ENCODE peak calls at places on chromosomes 11 and 22, in nine cellular contexts. One of them, this sample, is unnamed.

GRCh38 chr11:16012125-16012751 is 344.1 kb downstream of the SOX6 start:
- DNase-seq in mesenchymal stem cell: peak; percentile 40
- DNase-seq in upper lobe of right lung: no peak
- DNase-seq in left ventricle myocardium inferior: no peak
- DNase-seq in naive thymus-derived CD4-positive, alpha-beta T cell: no peak
- DNase-seq in iPS DF 6.9: no peak
- DNase-seq in endothelial cell of umbilical vein: peak; percentile 39
- DNase-seq in neural progenitor cell: no peak
- DNase-seq in Peyer's patch: no peak
- DNase-seq in this sample: no peak

GRCh38 chr11:117900720-117901440 is 24.4 kb upstream of the FXYD6 start:
- DNase-seq in mesenchymal stem cell: no peak
- DNase-seq in upper lobe of right lung: peak; percentile 58
- DNase-seq in left ventricle myocardium inferior: no peak
- DNase-seq in naive thymus-derived CD4-positive, alpha-beta T cell: no peak
- DNase-seq in iPS DF 6.9: no peak
- DNase-seq in endothelial cell of umbilical vein: no peak
- DNase-seq in neural progenitor cell: no peak
- DNase-seq in Peyer's patch: no peak
- DNase-seq in this sample: no peak

GRCh38 chr11:1076061-1076665 is 1.5 kb downstream of the MUC2 start:
- DNase-seq in mesenchymal stem cell: no peak
- DNase-seq in upper lobe of right lung: peak; percentile 36
- DNase-seq in left ventricle myocardium inferior: no peak
- DNase-seq in naive thymus-derived CD4-positive, alpha-beta T cell: no peak
- DNase-seq in iPS DF 6.9: no peak
- DNase-seq in endothelial cell of umbilical vein: no peak
- DNase-seq in neural progenitor cell: no peak
- DNase-seq in Peyer's patch: no peak
- DNase-seq in this sample: peak; percentile 61

GRCh38 chr11:134654161-134654915 is 242.3 kb upstream of the B3GAT1 start:
- DNase-seq in mesenchymal stem cell: no peak
- DNase-seq in upper lobe of right lung: peak; percentile 33
- DNase-seq in left ventricle myocardium inferior: no peak
- DNase-seq in naive thymus-derived CD4-positive, alpha-beta T cell: no peak
- DNase-seq in iPS DF 6.9: no peak
- DNase-seq in endothelial cell of umbilical vein: no peak
- DNase-seq in neural progenitor cell: no peak
- DNase-seq in Peyer's patch: no peak
- DNase-seq in this sample: no peak

GRCh38 chr11:46896719-46897406 is 21.5 kb downstream of the LRP4 start:
- DNase-seq in mesenchymal stem cell: peak; percentile 68
- DNase-seq in upper lobe of right lung: no peak
- DNase-seq in left ventricle myocardium inferior: no peak
- DNase-seq in naive thymus-derived CD4-positive, alpha-beta T cell: no peak
- DNase-seq in iPS DF 6.9: no peak
- DNase-seq in endothelial cell of umbilical vein: peak; percentile 36
- DNase-seq in neural progenitor cell: peak; percentile 39
- DNase-seq in Peyer's patch: no peak
- DNase-seq in this sample: no peak

GRCh38 chr11:78809931-78810481 is 235.3 kb upstream of the NARS2 start:
- DNase-seq in mesenchymal stem cell: peak; percentile 91
- DNase-seq in upper lobe of right lung: no peak
- DNase-seq in left ventricle myocardium inferior: no peak
- DNase-seq in naive thymus-derived CD4-positive, alpha-beta T cell: no peak
- DNase-seq in iPS DF 6.9: no peak
- DNase-seq in endothelial cell of umbilical vein: no peak
- DNase-seq in neural progenitor cell: no peak
- DNase-seq in Peyer's patch: no peak
- DNase-seq in this sample: no peak

GRCh38 chr11:6431861-6432260 is 8.9 kb downstream of the HPX start:
- DNase-seq in mesenchymal stem cell: peak; percentile 40
- DNase-seq in upper lobe of right lung: no peak
- DNase-seq in left ventricle myocardium inferior: no peak
- DNase-seq in naive thymus-derived CD4-positive, alpha-beta T cell: no peak
- DNase-seq in iPS DF 6.9: no peak
- DNase-seq in endothelial cell of umbilical vein: no peak
- DNase-seq in neural progenitor cell: no peak
- DNase-seq in Peyer's patch: no peak
- DNase-seq in this sample: no peak

GRCh38 chr11:86719781-86720463 is 47.5 kb upstream of the ME3 start:
- DNase-seq in mesenchymal stem cell: peak; percentile 78
- DNase-seq in upper lobe of right lung: no peak
- DNase-seq in left ventricle myocardium inferior: no peak
- DNase-seq in naive thymus-derived CD4-positive, alpha-beta T cell: no peak
- DNase-seq in iPS DF 6.9: no peak
- DNase-seq in endothelial cell of umbilical vein: peak; percentile 87
- DNase-seq in neural progenitor cell: no peak
- DNase-seq in Peyer's patch: no peak
- DNase-seq in this sample: no peak

GRCh38 chr11:33542921-33543320 is 157.7 kb downstream of the C11orf91 start:
- DNase-seq in mesenchymal stem cell: peak; percentile 52
- DNase-seq in upper lobe of right lung: peak; percentile 73
- DNase-seq in left ventricle myocardium inferior: peak; percentile 43
- DNase-seq in naive thymus-derived CD4-positive, alpha-beta T cell: no peak
- DNase-seq in iPS DF 6.9: peak; percentile 47
- DNase-seq in endothelial cell of umbilical vein: peak; percentile 72
- DNase-seq in neural progenitor cell: peak; percentile 60
- DNase-seq in Peyer's patch: peak; percentile 28
- DNase-seq in this sample: no peak

GRCh38 chr11:99841885-99842284 is 821.1 kb downstream of the CNTN5 start:
- DNase-seq in mesenchymal stem cell: no peak
- DNase-seq in upper lobe of right lung: no peak
- DNase-seq in left ventricle myocardium inferior: no peak
- DNase-seq in naive thymus-derived CD4-positive, alpha-beta T cell: no peak
- DNase-seq in iPS DF 6.9: no peak
- DNase-seq in endothelial cell of umbilical vein: no peak
- DNase-seq in neural progenitor cell: no peak
- DNase-seq in Peyer's patch: no peak
- DNase-seq in this sample: no peak

GRCh38 chr11:88139865-88140264 is 35.4 kb downstream of the RAB38 start:
- DNase-seq in mesenchymal stem cell: no peak
- DNase-seq in upper lobe of right lung: no peak
- DNase-seq in left ventricle myocardium inferior: no peak
- DNase-seq in naive thymus-derived CD4-positive, alpha-beta T cell: no peak
- DNase-seq in iPS DF 6.9: no peak
- DNase-seq in endothelial cell of umbilical vein: no peak
- DNase-seq in neural progenitor cell: no peak
- DNase-seq in Peyer's patch: no peak
- DNase-seq in this sample: no peak

GRCh38 chr11:15941206-15941770 is 415.1 kb downstream of the SOX6 start:
- DNase-seq in mesenchymal stem cell: no peak
- DNase-seq in upper lobe of right lung: no peak
- DNase-seq in left ventricle myocardium inferior: peak; percentile 27
- DNase-seq in naive thymus-derived CD4-positive, alpha-beta T cell: no peak
- DNase-seq in iPS DF 6.9: peak; percentile 57
- DNase-seq in endothelial cell of umbilical vein: peak; percentile 40
- DNase-seq in neural progenitor cell: peak; percentile 62
- DNase-seq in Peyer's patch: no peak
- DNase-seq in this sample: peak; percentile 83

GRCh38 chr11:112584674-112585073 is 324.0 kb upstream of the PLET1 start:
- DNase-seq in mesenchymal stem cell: no peak
- DNase-seq in upper lobe of right lung: no peak
- DNase-seq in left ventricle myocardium inferior: no peak
- DNase-seq in naive thymus-derived CD4-positive, alpha-beta T cell: no peak
- DNase-seq in iPS DF 6.9: no peak
- DNase-seq in endothelial cell of umbilical vein: no peak
- DNase-seq in neural progenitor cell: peak; percentile 54
- DNase-seq in Peyer's patch: no peak
- DNase-seq in this sample: no peak

DNA sequence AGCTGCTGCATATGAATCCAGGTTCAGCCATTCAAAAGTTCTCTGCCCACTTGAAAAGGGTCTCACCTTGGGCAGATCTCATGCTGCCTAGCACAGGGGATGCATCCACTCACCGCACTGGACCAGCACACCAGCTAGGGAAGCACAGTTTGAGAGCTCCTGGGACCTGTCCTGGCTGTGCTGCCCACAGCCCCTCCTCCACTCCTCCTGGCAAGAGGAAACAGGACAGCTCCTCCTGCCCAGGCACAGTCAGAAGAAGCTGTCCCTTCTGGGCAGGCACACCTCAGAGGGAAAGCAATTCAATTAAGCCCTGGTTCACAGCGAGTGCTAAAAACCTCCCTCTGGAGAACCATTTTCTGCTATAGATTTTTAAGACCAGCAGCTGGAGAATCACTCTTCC is 146.7 kb downstream of the ST3GAL4 start:
- DNase-seq in mesenchymal stem cell: no peak
- DNase-seq in upper lobe of right lung: peak; percentile 22
- DNase-seq in left ventricle myocardium inferior: no peak
- DNase-seq in naive thymus-derived CD4-positive, alpha-beta T cell: no peak
- DNase-seq in iPS DF 6.9: no peak
- DNase-seq in endothelial cell of umbilical vein: no peak
- DNase-seq in neural progenitor cell: no peak
- DNase-seq in Peyer's patch: no peak
- DNase-seq in this sample: no peak
- H3K27me3 ChIP-seq in mesenchymal stem cell: peaks cover 40% of the 10 kb centered on the region
- H3K27me3 ChIP-seq in upper lobe of right lung: peaks cover 7% of the 10 kb centered on the region
- H3K27me3 ChIP-seq in left ventricle myocardium inferior: peaks cover 90% of the 10 kb centered on the region
- H3K27me3 ChIP-seq in naive thymus-derived CD4-positive, alpha-beta T cell: no peaks in the 10 kb centered on the region
- H3K27me3 ChIP-seq in iPS DF 6.9: no peaks in the 10 kb centered on the region
- H3K27me3 ChIP-seq in endothelial cell of umbilical vein: no peaks in the 10 kb centered on the region
- H3K27me3 ChIP-seq in neural progenitor cell: no peaks in the 10 kb centered on the region
- H3K27me3 ChIP-seq in Peyer's patch: no peaks in the 10 kb centered on the region
- H3K27me3 ChIP-seq in this sample: peaks cover 60% of the 10 kb centered on the region

GRCh38 chr11:121463689-121464335 is 11.0 kb upstream of the SORL1-AS1 start:
- DNase-seq in mesenchymal stem cell: no peak
- DNase-seq in upper lobe of right lung: no peak
- DNase-seq in left ventricle myocardium inferior: no peak
- DNase-seq in naive thymus-derived CD4-positive, alpha-beta T cell: no peak
- DNase-seq in iPS DF 6.9: no peak
- DNase-seq in endothelial cell of umbilical vein: no peak
- DNase-seq in neural progenitor cell: no peak
- DNase-seq in Peyer's patch: no peak
- DNase-seq in this sample: no peak
- H3K4me1 ChIP-seq in mesenchymal stem cell: peaks cover 13% of the 10 kb centered on the region
- H3K4me1 ChIP-seq in upper lobe of right lung: peaks cover 37% of the 10 kb centered on the region
- H3K4me1 ChIP-seq in left ventricle myocardium inferior: peaks cover 36% of the 10 kb centered on the region
- H3K4me1 ChIP-seq in naive thymus-derived CD4-positive, alpha-beta T cell: peaks cover 97% of the 10 kb centered on the region
- H3K4me1 ChIP-seq in iPS DF 6.9: peaks cover 17% of the 10 kb centered on the region
- H3K4me1 ChIP-seq in endothelial cell of umbilical vein: peaks cover 32% of the 10 kb centered on the region
- H3K4me1 ChIP-seq in neural progenitor cell: peaks cover 25% of the 10 kb centered on the region
- H3K4me1 ChIP-seq in Peyer's patch: peaks cover 29% of the 10 kb centered on the region
- H3K4me1 ChIP-seq in this sample: peaks cover 31% of the 10 kb centered on the region

GRCh38 chr22:45934168-45934564 is 42.8 kb downstream of the WNT7B start:
- DNase-seq in mesenchymal stem cell: no peak
- DNase-seq in upper lobe of right lung: no peak
- DNase-seq in left ventricle myocardium inferior: no peak
- DNase-seq in naive thymus-derived CD4-positive, alpha-beta T cell: no peak
- DNase-seq in iPS DF 6.9: no peak
- DNase-seq in endothelial cell of umbilical vein: no peak
- DNase-seq in neural progenitor cell: no peak
- DNase-seq in Peyer's patch: no peak
- DNase-seq in this sample: no peak
- H3K27me3 ChIP-seq in mesenchymal stem cell: peaks cover 83% of the 10 kb centered on the region
- H3K27me3 ChIP-seq in upper lobe of right lung: peaks cover 24% of the 10 kb centered on the region
- H3K27me3 ChIP-seq in left ventricle myocardium inferior: peaks cover 78% of the 10 kb centered on the region
- H3K27me3 ChIP-seq in naive thymus-derived CD4-positive, alpha-beta T cell: no peaks in the 10 kb centered on the region
- H3K27me3 ChIP-seq in iPS DF 6.9: no peaks in the 10 kb centered on the region
- H3K27me3 ChIP-seq in endothelial cell of umbilical vein: no peaks in the 10 kb centered on the region
- H3K27me3 ChIP-seq in neural progenitor cell: no peaks in the 10 kb centered on the region
- H3K27me3 ChIP-seq in Peyer's patch: no peaks in the 10 kb centered on the region
- H3K27me3 ChIP-seq in this sample: no peaks in the 10 kb centered on the region

GRCh38 chr22:49968831-49969661 is 8.5 kb downstream of the PIM3 start:
- DNase-seq in mesenchymal stem cell: no peak
- DNase-seq in upper lobe of right lung: peak; percentile 68
- DNase-seq in left ventricle myocardium inferior: peak; percentile 23
- DNase-seq in naive thymus-derived CD4-positive, alpha-beta T cell: no peak
- DNase-seq in iPS DF 6.9: no peak
- DNase-seq in endothelial cell of umbilical vein: no peak
- DNase-seq in neural progenitor cell: peak; percentile 3
- DNase-seq in Peyer's patch: peak; percentile 15
- DNase-seq in this sample: peak; percentile 79

GRCh38 chr22:49970528-49971231 is 10.1 kb downstream of the PIM3 start:
- DNase-seq in mesenchymal stem cell: peak; percentile 99
- DNase-seq in upper lobe of right lung: peak; percentile 99
- DNase-seq in left ventricle myocardium inferior: peak; percentile 91
- DNase-seq in naive thymus-derived CD4-positive, alpha-beta T cell: peak; percentile 73
- DNase-seq in iPS DF 6.9: no peak
- DNase-seq in endothelial cell of umbilical vein: peak; percentile 96
- DNase-seq in neural progenitor cell: peak; percentile 79
- DNase-seq in Peyer's patch: peak; percentile 95
- DNase-seq in this sample: peak; percentile 97

GRCh38 chr22:49971232-49972162 is 10.9 kb downstream of the PIM3 start:
- DNase-seq in mesenchymal stem cell: no peak
- DNase-seq in upper lobe of right lung: peak; percentile 97
- DNase-seq in left ventricle myocardium inferior: peak; percentile 87
- DNase-seq in naive thymus-derived CD4-positive, alpha-beta T cell: no peak
- DNase-seq in iPS DF 6.9: no peak
- DNase-seq in endothelial cell of umbilical vein: no peak
- DNase-seq in neural progenitor cell: peak; percentile 64
- DNase-seq in Peyer's patch: peak; percentile 68
- DNase-seq in this sample: peak; percentile 98

GRCh38 chr22:49968313-49968830 is 7.8 kb downstream of the PIM3 start:
- DNase-seq in mesenchymal stem cell: no peak
- DNase-seq in upper lobe of right lung: peak; percentile 69
- DNase-seq in left ventricle myocardium inferior: peak; percentile 23
- DNase-seq in naive thymus-derived CD4-positive, alpha-beta T cell: no peak
- DNase-seq in iPS DF 6.9: no peak
- DNase-seq in endothelial cell of umbilical vein: no peak
- DNase-seq in neural progenitor cell: no peak
- DNase-seq in Peyer's patch: peak; percentile 15
- DNase-seq in this sample: peak; percentile 75

DNA sequence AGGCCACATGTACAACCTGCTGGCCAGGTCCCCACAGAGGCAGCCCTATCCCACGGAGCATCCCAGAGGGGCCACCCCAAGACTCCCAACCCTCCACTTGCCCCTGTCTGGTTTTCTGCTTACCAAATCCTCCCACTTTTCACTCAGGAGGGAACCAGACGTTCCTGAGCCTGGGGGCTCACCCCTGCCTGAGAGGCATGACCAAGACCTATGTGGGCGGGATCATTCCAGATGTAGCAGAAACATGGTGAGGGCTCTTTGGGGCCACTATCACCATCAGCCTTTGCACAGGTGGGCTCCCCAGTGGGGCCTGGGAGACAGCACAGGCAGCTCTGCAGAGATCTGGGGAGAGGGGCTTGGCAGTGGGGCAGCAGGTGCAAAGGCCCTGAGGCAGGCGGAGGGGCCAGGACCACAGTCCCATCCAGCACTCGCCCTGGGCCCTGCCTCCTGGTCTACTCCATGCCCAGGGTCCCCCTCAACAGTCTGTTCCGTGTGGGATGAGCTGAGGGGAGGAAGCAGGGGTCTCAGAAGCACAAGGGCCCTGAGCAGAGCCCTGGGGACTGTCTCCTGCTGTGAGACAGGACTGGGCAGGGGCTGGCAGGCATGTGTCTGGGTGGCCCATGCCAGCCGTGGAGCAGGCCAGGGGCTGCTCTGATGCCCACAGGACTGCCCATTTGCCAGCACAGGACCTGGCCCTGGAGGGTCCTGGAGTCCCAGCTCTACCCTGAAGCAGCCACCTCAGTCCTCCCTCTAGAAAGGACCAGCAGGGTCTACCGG is 9.4 kb downstream of the PIM3 start:
- DNase-seq in mesenchymal stem cell: no peak
- DNase-seq in upper lobe of right lung: peak; percentile 66
- DNase-seq in left ventricle myocardium inferior: peak; percentile 13
- DNase-seq in naive thymus-derived CD4-positive, alpha-beta T cell: no peak
- DNase-seq in iPS DF 6.9: no peak
- DNase-seq in endothelial cell of umbilical vein: no peak
- DNase-seq in neural progenitor cell: no peak
- DNase-seq in Peyer's patch: peak; percentile 16
- DNase-seq in this sample: peak; percentile 78
- H3K4me1 ChIP-seq in mesenchymal stem cell: peaks cover 49% of the 10 kb centered on the region
- H3K4me1 ChIP-seq in upper lobe of right lung: peaks cover 50% of the 10 kb centered on the region
- H3K4me1 ChIP-seq in left ventricle myocardium inferior: peaks cover 74% of the 10 kb centered on the region
- H3K4me1 ChIP-seq in naive thymus-derived CD4-positive, alpha-beta T cell: peaks cover 10% of the 10 kb centered on the region
- H3K4me1 ChIP-seq in iPS DF 6.9: peaks cover 2% of the 10 kb centered on the region
- H3K4me1 ChIP-seq in endothelial cell of umbilical vein: peaks cover 10% of the 10 kb centered on the region
- H3K4me1 ChIP-seq in neural progenitor cell: peaks cover 14% of the 10 kb centered on the region
- H3K4me1 ChIP-seq in Peyer's patch: peaks cover 61% of the 10 kb centered on the region
- H3K4me1 ChIP-seq in this sample: peaks cover 24% of the 10 kb centered on the region

This sample was measured in left lung.